ENCODE peak calls at places on chromosomes 13 and 19, in six cellular contexts. H, W, D, A, O and Z are unnamed samples. For H3K36me3 and H3K9me3, the result is how much of the 10 kb centered on the place peaks cover.

GRCh38 chr19:29288276-29288675 is 75.3 kb upstream of the UQCRFS1 start:
- DNase-seq in D (no peak), H (no peak), O (no peak), W (no peak), A (no peak), Z (no peak)

GRCh38 chr19:11721681-11722080 is 17.1 kb downstream of the ZNF823 start:
- DNase-seq in D (no peak), W (no peak), O (no peak), A (no peak), H (no peak), Z (no peak)

GRCh38 chr19:4713384-4713951 is 10.2 kb downstream of the DPP9 start:
- DNase-seq in H (no peak), O (peak), W (peak), A (no peak), D (peak), Z (no peak)

GRCh38 chr13:113647351-113648217 is 10.4 kb downstream of the ATP4B start:
- DNase-seq in W (peak), O (peak), H (peak), A (no peak), D (peak), Z (peak)

GRCh38 chr19:47529018-47529742 is 14.3 kb upstream of the NAPA start:
- DNase-seq in W (no peak), O (no peak), H (no peak), D (no peak), A (no peak), Z (no peak)

GRCh38 chr19:28281676-28282075 is 931.3 kb downstream of the UQCRFS1 start:
- DNase-seq in A (no peak), O (no peak), D (no peak), W (no peak), H (no peak), Z (no peak)

GRCh38 chr13:74708629-74709028 is 574.4 kb upstream of the KLF12 start:
- DNase-seq in H (no peak), W (no peak), O (no peak), A (no peak), D (no peak), Z (no peak)

GRCh38 chr13:29594710-29595379 is 643 bp downstream of the SLC7A1 start:
- DNase-seq in O (peak), D (peak), W (peak), H (peak), A (peak), Z (peak)

GRCh38 chr19:18399008-18399407 is 1.6 kb upstream of the LRRC25 start:
- DNase-seq in D (no peak), W (peak), A (no peak), O (peak), H (no peak), Z (no peak)

GRCh38 chr19:18833849-18834643 is 2.3 kb downstream of the UPF1 start:
- DNase-seq in A (no peak), W (no peak), D (no peak), H (no peak), O (no peak), Z (no peak)

GRCh38 chr19:38319421-38320258 is at the start of gene KCNK6:
- DNase-seq in A (no peak), W (peak), O (peak), H (peak), D (no peak), Z (peak)

GRCh38 chr13:80798576-80799133 is 457.7 kb upstream of the SPRY2 start:
- DNase-seq in W (no peak), D (no peak), H (no peak), O (no peak), A (no peak), Z (no peak)

GRCh38 chr19:1139126-1139525 is 34.9 kb downstream of the SBNO2 start:
- DNase-seq in A (no peak), W (no peak), H (no peak), O (no peak), D (no peak), Z (no peak)

GRCh38 chr13:99366075-99366987 is 59.1 kb upstream of the GPR183 start:
- DNase-seq in A (no peak), W (no peak), O (no peak), D (no peak), H (no peak), Z (no peak)

GRCh38 chr19:13841339-13842293 is 35.3 kb upstream of the NANOS3 start:
- DNase-seq in W (peak), O (peak), D (peak), H (no peak), A (no peak), Z (peak)
- H3K36me3 ChIP-seq in W (under half), O (under half), D (under half), H (under half), A (under half), Z (under half)

DNA sequence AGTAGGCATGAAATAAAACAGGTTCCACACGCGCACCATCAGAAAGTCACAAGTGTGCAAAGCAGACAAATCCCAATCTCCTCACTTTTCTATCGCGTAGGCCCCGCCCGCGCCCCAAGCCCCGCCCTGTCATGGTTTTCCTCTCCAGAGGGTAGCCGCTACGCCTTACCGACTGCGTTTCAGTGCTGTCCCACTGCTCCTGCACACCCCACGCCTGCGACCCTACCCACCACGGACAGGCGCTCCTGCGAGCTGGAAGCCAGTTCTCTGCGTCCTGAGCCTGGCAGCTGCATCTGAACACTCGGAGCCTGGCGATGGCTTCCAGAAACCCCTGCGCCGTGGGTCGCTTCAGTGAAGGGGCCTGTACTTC is 379 bp upstream of the ZNF470 start:
- DNase-seq in A (no peak), O (no peak), W (peak), H (peak), D (peak), Z (peak)
- H3K9me3 ChIP-seq in A (half or more), O (under half), W (under half), H (under half), D (half or more), Z (under half)

GRCh38 chr19:49913720-49914119 is 15.3 kb upstream of the ATF5 start:
- DNase-seq in A (no peak), W (no peak), H (no peak), D (no peak), O (no peak), Z (no peak)

GRCh38 chr19:49910179-49910578 is 13.5 kb upstream of the IL4I1 start:
- DNase-seq in H (no peak), D (no peak), A (no peak), O (no peak), W (no peak), Z (no peak)

GRCh38 chr19:49915271-49915670 is 13.7 kb upstream of the ATF5 start:
- DNase-seq in D (no peak), W (no peak), H (no peak), O (no peak), A (no peak), Z (no peak)

GRCh38 chr19:49911381-49912145 is 14.9 kb upstream of the IL4I1 start:
- DNase-seq in D (no peak), H (no peak), A (no peak), W (peak), O (no peak), Z (no peak)

DNA sequence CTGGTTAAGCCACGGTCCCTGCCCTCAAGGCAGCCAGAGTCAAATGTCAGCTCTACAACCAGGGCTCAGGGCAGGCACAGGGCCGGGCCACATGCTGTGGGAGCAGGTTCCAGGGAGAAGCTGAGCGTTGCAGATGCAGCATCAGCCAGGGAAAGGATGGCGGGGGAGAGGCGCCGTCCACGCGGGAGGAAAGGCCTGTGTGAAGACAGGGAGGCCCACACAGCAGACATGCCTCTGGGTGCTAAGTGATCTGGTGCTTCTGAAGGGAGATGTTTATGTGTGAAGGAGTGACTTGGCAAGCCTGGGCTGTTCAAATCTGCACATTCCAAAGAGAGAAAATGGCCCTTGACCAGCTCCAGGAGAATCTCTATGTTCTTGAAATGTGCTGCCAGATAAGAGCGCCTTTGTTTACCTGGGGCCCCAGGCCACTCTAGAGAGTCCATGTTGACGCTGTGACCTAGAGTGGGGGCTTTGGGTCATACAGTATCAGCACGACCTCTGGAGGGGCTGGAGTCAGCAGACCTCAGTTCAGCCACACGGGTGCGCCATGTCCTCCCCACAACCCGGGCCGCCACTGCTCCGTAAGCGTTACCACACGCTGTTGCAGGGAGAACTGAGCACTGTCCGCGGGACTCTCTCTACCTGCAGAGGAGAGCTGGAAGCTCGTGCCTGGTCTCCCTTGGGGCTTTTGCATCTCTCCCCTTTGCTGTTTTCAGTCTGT is 15.9 kb upstream of the ATF5 start:
- DNase-seq in D (no peak), H (peak), O (no peak), W (peak), A (no peak), Z (no peak)
- H3K36me3 ChIP-seq in D (under half), H (under half), O (under half), W (under half), A (half or more), Z (under half)

GRCh38 chr19:23309926-23310325 is 59.7 kb upstream of the ZNF724 start:
- DNase-seq in H (no peak), D (no peak), W (no peak), A (no peak), O (peak), Z (no peak)

GRCh38 chr19:23305555-23305954 is 55.4 kb upstream of the ZNF724 start:
- DNase-seq in O (no peak), D (no peak), H (no peak), A (no peak), W (no peak), Z (no peak)

DNA sequence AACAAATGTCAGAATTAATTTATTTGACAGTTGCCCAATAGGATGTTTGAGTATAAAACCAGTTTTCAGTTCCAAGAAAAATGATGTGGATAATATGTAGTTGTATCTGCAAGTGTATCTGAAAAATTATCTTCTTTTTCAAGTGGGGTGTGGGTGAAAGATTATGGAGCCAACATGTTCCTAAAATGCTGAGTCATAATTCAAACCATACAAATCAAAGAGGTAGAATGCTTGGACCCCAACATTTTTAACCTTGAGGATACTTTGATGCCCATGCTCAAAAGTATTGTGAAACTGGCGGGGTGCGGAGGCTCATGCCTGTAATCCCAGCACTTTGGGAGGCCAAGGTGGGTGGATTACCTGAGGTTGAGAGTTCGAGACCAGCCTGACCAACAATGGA is 54.0 kb upstream of the ZNF724 start:
- DNase-seq in O (no peak), A (no peak), H (no peak), D (no peak), W (no peak), Z (no peak)
- H3K9me3 ChIP-seq in O (under half), A (under half), H (under half), D (under half), W (under half), Z (under half)

DNA sequence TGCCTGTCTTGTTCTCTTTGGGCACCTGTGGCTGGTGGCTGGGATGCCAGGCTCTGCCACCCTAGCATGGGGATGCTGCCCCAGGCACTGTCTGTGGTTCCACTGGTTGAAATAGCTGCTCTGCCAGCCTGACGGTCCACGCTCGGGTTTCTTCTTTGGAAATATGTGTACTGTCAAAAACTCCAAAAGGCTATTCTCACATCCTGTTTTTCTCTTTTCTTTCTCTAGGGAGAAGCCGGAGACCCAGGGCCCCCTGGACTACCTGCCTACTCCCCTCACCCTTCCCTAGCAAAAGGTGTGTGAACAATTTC is 115.0 kb downstream of the RAB20 start:
- DNase-seq in H (no peak), O (no peak), A (no peak), W (no peak), D (peak), Z (no peak)
- H3K36me3 ChIP-seq in H (under half), O (under half), A (half or more), W (under half), D (half or more), Z (under half)

GRCh38 chr19:57688011-57688763 is 6.4 kb downstream of the ZNF551 start:
- DNase-seq in O (peak), A (no peak), H (no peak), D (no peak), W (no peak), Z (no peak)

GRCh38 chr19:57687363-57688010 is 5.7 kb downstream of the ZNF551 start:
- DNase-seq in O (no peak), H (no peak), W (no peak), D (no peak), A (no peak), Z (no peak)

GRCh38 chr19:57686727-57687126 is 5.0 kb downstream of the ZNF551 start:
- DNase-seq in A (no peak), O (no peak), D (no peak), W (no peak), H (no peak), Z (no peak)

GRCh38 chr19:57682226-57682766 is 519 bp downstream of the ZNF551 start:
- DNase-seq in D (no peak), A (no peak), O (no peak), H (no peak), W (no peak), Z (no peak)
- H3K9me3 ChIP-seq in D (under half), A (under half), O (under half), H (under half), W (under half), Z (under half)

GRCh38 chr19:48618916-48619691 is at the start of the genes RPL18 and SPHK2:
- DNase-seq in W (peak), O (peak), H (peak), A (peak), D (peak), Z (peak)
- H3K36me3 ChIP-seq in W (under half), O (under half), H (under half), A (under half), D (under half), Z (under half)

GRCh38 chr13:31818236-31818635 is 78.9 kb downstream of the RXFP2 start:
- DNase-seq in O (peak), A (no peak), H (no peak), D (no peak), W (no peak), Z (no peak)
- H3K9me3 ChIP-seq in O (under half), A (under half), H (under half), D (under half), W (under half), Z (under half)

GRCh38 chr13:49740870-49741269 is 49.6 kb upstream of the EBPL start:
- DNase-seq in W (no peak), D (no peak), O (no peak), A (no peak), H (no peak), Z (no peak)

GRCh38 chr13:49749852-49750251 is 42.6 kb downstream of the KPNA3 start:
- DNase-seq in D (no peak), A (no peak), H (no peak), W (no peak), O (peak), Z (no peak)

DNA sequence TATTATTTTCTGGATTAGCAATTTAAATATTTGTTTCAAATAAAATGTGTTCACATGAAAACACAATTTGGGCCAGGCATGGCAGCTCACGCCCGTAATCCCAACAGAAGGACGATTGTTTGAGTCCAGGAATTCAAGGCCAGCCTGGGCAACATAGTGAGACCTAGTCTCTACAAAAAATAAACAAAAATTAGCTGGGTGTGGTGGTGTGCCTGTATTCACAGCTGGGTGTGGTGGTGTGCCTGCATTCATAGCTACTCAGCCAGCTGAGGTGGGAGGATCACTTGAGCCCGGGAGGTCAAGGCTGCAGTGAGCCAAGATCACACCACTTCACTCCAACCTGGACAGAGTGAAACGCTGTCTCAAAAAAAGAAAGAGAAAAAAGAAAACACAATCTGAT is 46.4 kb downstream of the KPNA3 start:
- DNase-seq in A (no peak), O (peak), H (no peak), W (no peak), D (no peak), Z (no peak)
- H3K36me3 ChIP-seq in A (half or more), O (under half), H (under half), W (under half), D (under half), Z (under half)

GRCh38 chr19:58262922-58263296 is 15.8 kb upstream of the ZNF8 start:
- DNase-seq in O (no peak), A (no peak), D (no peak), W (no peak), H (no peak), Z (no peak)
- H3K9me3 ChIP-seq in O (half or more), A (half or more), D (half or more), W (half or more), H (half or more), Z (half or more)